ENCODE peak calls at places on chromosomes 6 and 20, in five cellular contexts. M is upper lobe of right lung, B is heart right ventricle, K is breast epithelium, V is MM.1S. H is an unnamed sample.

GRCh38 chr6:72580281-72580940 is 41.5 kb upstream of the KCNQ5 start:
- DNase-seq in B (no peak), K (no peak), V (peak; percentile 44), M (no peak), H (no peak)

GRCh38 chr6:71239694-71240093 is 48.9 kb upstream of the OGFRL1 start:
- DNase-seq in K (no peak), M (no peak), B (no peak), V (no peak), H (no peak)

GRCh38 chr6:31049518-31049917 is 39.2 kb downstream of the MUC22 start:
- DNase-seq in M (no peak), V (no peak), K (no peak), B (no peak), H (no peak)

GRCh38 chr20:24816431-24816830 is 132.6 kb upstream of the CST7 start:
- DNase-seq in M (no peak), V (no peak), B (no peak), K (no peak), H (no peak)

GRCh38 chr20:62208805-62209755 is 11.0 kb downstream of the HRH3 start:
- DNase-seq in M (no peak), V (no peak), K (no peak), B (peak; percentile 9), H (peak; percentile 25)

GRCh38 chr6:81762132-81762531 is 9.7 kb upstream of the TENT5A start:
- DNase-seq in V (no peak), K (no peak), M (no peak), B (no peak), H (no peak)

GRCh38 chr6:11270030-11271027 is 37.9 kb upstream of the NEDD9 start:
- DNase-seq in K (no peak), V (no peak), B (no peak), M (no peak), H (no peak)

GRCh38 chr6:108419934-108420609 is 125.2 kb downstream of the AFG1L start:
- DNase-seq in M (no peak), V (no peak), B (no peak), K (no peak), H (no peak)

GRCh38 chr20:17281478-17281877 is 54.6 kb downstream of the PCSK2 start:
- DNase-seq in V (peak; percentile 44), K (no peak), B (no peak), M (no peak), H (no peak)

GRCh38 chr6:107244742-107245470 is 129.6 kb upstream of the BEND3 start:
- DNase-seq in B (no peak), V (no peak), K (no peak), M (no peak), H (no peak)

GRCh38 chr20:1472556-1473243 is 6.1 kb upstream of the NSFL1C start:
- DNase-seq in K (no peak), B (no peak), V (no peak), M (no peak), H (no peak)

GRCh38 chr20:37789408-37789807 is 95.6 kb downstream of the CTNNBL1 start:
- DNase-seq in K (no peak), V (no peak), B (no peak), M (no peak), H (no peak)

GRCh38 chr20:25336561-25337422 is 53.8 kb downstream of the ABHD12 start:
- DNase-seq in B (no peak), V (no peak), K (peak; percentile 72), M (no peak), H (no peak)

GRCh38 chr6:123529843-123530242 is 106.9 kb downstream of the TRDN start:
- DNase-seq in B (no peak), K (no peak), M (no peak), V (no peak), H (no peak)

GRCh38 chr6:121305957-121306607 is 28.2 kb downstream of the TBC1D32 start:
- DNase-seq in M (no peak), K (no peak), B (no peak), V (peak; percentile 45), H (no peak)

GRCh38 chr6:16321341-16321710 is 82.9 kb downstream of the GMPR start:
- DNase-seq in B (no peak), K (no peak), V (no peak), M (no peak), H (no peak)

GRCh38 chr20:46063652-46064054 is 26.1 kb downstream of the NCOA5 start:
- DNase-seq in K (no peak), M (no peak), B (no peak), V (no peak), H (no peak)

GRCh38 chr6:15456422-15456821 is 206.4 kb downstream of the DTNBP1 start:
- DNase-seq in V (no peak), M (no peak), B (no peak), K (no peak), H (no peak)

GRCh38 chr6:55180258-55180657 is 5.9 kb downstream of the HCRTR2 start:
- DNase-seq in K (no peak), V (no peak), B (no peak), M (no peak), H (no peak)

GRCh38 chr6:55175078-55175777 is 913 bp downstream of the HCRTR2 start:
- DNase-seq in M (no peak), K (no peak), B (no peak), V (no peak), H (no peak)

GRCh38 chr6:55174211-55175013 is at the start of gene HCRTR2:
- DNase-seq in B (no peak), K (no peak), M (no peak), V (no peak), H (no peak)

GRCh38 chr6:55176958-55177357 is 2.6 kb downstream of the HCRTR2 start:
- DNase-seq in K (no peak), V (peak; percentile 27), B (no peak), M (no peak), H (no peak)

DNA sequence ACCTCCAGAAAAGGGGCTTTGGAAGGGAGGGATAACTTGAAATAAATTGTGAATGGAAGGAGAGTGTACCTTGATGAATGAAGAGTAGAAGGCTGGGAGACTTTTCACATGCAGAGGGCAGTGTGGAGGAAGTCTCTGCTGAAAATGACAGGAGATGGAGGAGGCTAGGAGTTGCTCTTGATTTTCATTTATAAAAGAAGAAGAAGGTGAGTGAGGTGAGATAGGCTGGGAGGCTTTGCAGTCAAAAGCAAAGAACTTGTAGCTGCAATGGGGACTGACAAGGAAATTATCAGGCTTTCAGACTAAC is 1.4 kb downstream of the HCRTR2 start:
- DNase-seq in V (no peak), M (no peak), B (no peak), K (no peak), H (no peak)
- H3K4me3 ChIP-seq in V (no peak overlapping the region), M (no peak overlapping the region), B (no peak overlapping the region), K (no peak overlapping the region), H (no peak overlapping the region)

DNA sequence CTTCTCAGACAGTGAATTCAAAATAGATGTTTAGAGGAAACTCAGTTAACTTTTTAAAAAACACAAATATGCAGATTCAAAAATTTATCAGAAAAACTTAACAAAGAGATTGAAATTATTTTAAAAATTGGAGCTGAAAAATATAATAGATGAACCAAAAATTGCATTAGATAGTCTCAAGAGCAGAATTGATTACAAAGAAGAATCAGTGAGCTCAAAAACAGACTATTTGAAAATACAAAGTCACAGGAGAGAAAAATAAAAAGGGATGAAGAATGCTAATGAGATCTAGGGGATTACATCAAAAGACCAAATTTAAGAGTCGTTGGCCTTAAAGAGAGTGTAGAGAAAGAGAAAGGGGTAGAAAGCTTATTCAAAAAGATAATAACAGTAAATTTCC is 700.5 kb downstream of the COL12A1 start:
- DNase-seq in K (no peak), M (no peak), B (no peak), V (no peak), H (no peak)
- H3K27ac ChIP-seq in K (no peak overlapping the region), M (no peak overlapping the region), B (no peak overlapping the region), V (no peak overlapping the region), H (no peak overlapping the region)

GRCh38 chr6:45447721-45448120 is 70.0 kb upstream of the SUPT3H start:
- DNase-seq in K (no peak), V (no peak), B (no peak), M (no peak), H (no peak)

GRCh38 chr6:45448417-45449389 is 71.0 kb upstream of the SUPT3H start:
- DNase-seq in V (peak; percentile 14), B (no peak), K (no peak), M (no peak), H (no peak)

GRCh38 chr6:45447005-45447404 is 69.3 kb upstream of the SUPT3H start:
- DNase-seq in M (no peak), V (no peak), B (no peak), K (no peak), H (no peak)

GRCh38 chr6:45445364-45445748 is 67.6 kb upstream of the SUPT3H start:
- DNase-seq in V (no peak), B (no peak), K (no peak), M (no peak), H (no peak)

DNA sequence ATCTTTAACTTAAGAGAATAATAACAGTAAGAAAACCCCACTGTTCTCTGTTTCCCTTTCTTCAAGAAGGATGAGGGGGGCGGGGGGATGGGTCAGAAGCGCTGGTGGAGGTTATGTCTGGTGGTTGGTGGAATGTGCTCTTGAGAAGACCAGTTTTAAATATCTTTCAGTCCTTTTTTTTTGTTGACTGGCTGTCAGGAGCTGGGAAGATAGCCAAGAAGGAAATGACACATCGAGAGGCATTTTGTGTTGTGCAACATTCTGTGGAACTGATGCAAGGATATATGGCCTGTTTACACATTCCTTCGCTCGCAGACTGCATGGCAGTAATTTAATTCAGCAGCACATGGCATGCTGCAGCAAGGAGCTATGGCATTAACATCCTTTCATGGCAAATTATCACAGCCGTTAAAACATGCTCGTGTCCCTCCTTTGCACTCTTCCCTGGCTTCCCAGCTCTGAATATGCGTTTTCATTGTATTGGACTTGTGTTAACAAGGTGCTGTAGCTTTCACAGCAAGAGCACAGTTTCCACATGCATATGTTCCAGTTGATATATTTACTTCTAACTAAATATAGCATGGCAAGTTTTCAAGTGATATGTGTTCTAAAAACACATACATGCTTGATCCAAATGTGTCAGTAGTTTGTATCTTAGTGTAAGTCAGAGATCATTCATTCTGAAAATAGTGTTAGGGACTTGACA is 68.2 kb upstream of the SUPT3H start:
- DNase-seq in M (peak; percentile 73), K (peak; percentile 74), V (no peak), B (peak; percentile 23), H (peak; percentile 71)
- H3K4me1 ChIP-seq in M (peaks cover 31% of the 10 kb centered on the region), K (peaks cover 10% of the 10 kb centered on the region), V (peaks cover 49% of the 10 kb centered on the region), B (peaks cover 58% of the 10 kb centered on the region), H (peaks cover 36% of the 10 kb centered on the region)

GRCh38 chr6:150038202-150038830 is 13.0 kb upstream of the RAET1L start:
- DNase-seq in M (no peak), V (no peak), K (peak; percentile 27), B (no peak), H (no peak)
- H3K4me3 ChIP-seq in M (no peak overlapping the region), V (no peak overlapping the region), K (peak overlapping the region; percentile 62), B (peak overlapping the region; percentile 25), H (peak overlapping the region; percentile 23)